ENCODE peak calls at places on chromosomes 11 and 22, in ten cellular contexts. One of them, this sample, is unnamed.

GRCh38 chr11:57287884-57288283 is 36.9 kb downstream of the TNKS1BP1 start:
- DNase-seq in IMR-90: no peak
- DNase-seq in NCI-H1105: no peak
- DNase-seq in A549: no peak
- DNase-seq in tibial nerve: no peak
- DNase-seq in NB4: no peak
- DNase-seq in hypothalamus: no peak
- DNase-seq in pons: no peak
- DNase-seq in amniotic stem cell: no peak
- DNase-seq in activated naive CD4-positive, alpha-beta T cell: no peak
- DNase-seq in this sample: no peak

GRCh38 chr22:39254789-39255298 is 10.1 kb upstream of the PDGFB start:
- DNase-seq in tibial nerve: no peak
- DNase-seq in IMR-90: peak
- DNase-seq in A549: peak
- DNase-seq in NB4: peak
- DNase-seq in activated naive CD4-positive, alpha-beta T cell: no peak
- DNase-seq in pons: no peak
- DNase-seq in hypothalamus: no peak
- DNase-seq in amniotic stem cell: peak
- DNase-seq in NCI-H1105: no peak
- DNase-seq in this sample: no peak

GRCh38 chr11:69122642-69123431 is 32.9 kb upstream of the SMIM38 start:
- DNase-seq in IMR-90: peak
- DNase-seq in NCI-H1105: no peak
- DNase-seq in hypothalamus: no peak
- DNase-seq in tibial nerve: no peak
- DNase-seq in activated naive CD4-positive, alpha-beta T cell: peak
- DNase-seq in A549: peak
- DNase-seq in amniotic stem cell: peak
- DNase-seq in pons: no peak
- DNase-seq in NB4: peak
- DNase-seq in this sample: peak

GRCh38 chr22:19096555-19096954 is 25.7 kb downstream of the DGCR2 start:
- DNase-seq in NCI-H1105: no peak
- DNase-seq in hypothalamus: no peak
- DNase-seq in IMR-90: no peak
- DNase-seq in NB4: no peak
- DNase-seq in amniotic stem cell: no peak
- DNase-seq in tibial nerve: no peak
- DNase-seq in activated naive CD4-positive, alpha-beta T cell: no peak
- DNase-seq in pons: no peak
- DNase-seq in A549: no peak
- DNase-seq in this sample: no peak

GRCh38 chr11:19398772-19399542 is 158.2 kb upstream of the E2F8 start:
- DNase-seq in NCI-H1105: no peak
- DNase-seq in hypothalamus: no peak
- DNase-seq in amniotic stem cell: no peak
- DNase-seq in activated naive CD4-positive, alpha-beta T cell: no peak
- DNase-seq in NB4: no peak
- DNase-seq in A549: no peak
- DNase-seq in pons: no peak
- DNase-seq in tibial nerve: peak
- DNase-seq in IMR-90: peak
- DNase-seq in this sample: peak

GRCh38 chr22:50599816-50600454 is 658 bp upstream of the MAPK8IP2 start:
- DNase-seq in NB4: peak
- DNase-seq in amniotic stem cell: peak
- DNase-seq in activated naive CD4-positive, alpha-beta T cell: peak
- DNase-seq in A549: no peak
- DNase-seq in hypothalamus: no peak
- DNase-seq in IMR-90: no peak
- DNase-seq in pons: no peak
- DNase-seq in NCI-H1105: no peak
- DNase-seq in tibial nerve: peak
- DNase-seq in this sample: no peak

GRCh38 chr22:44807232-44807631 is 54.9 kb downstream of the ARHGAP8 start:
- DNase-seq in NCI-H1105: no peak
- DNase-seq in amniotic stem cell: no peak
- DNase-seq in pons: no peak
- DNase-seq in hypothalamus: no peak
- DNase-seq in activated naive CD4-positive, alpha-beta T cell: no peak
- DNase-seq in tibial nerve: no peak
- DNase-seq in NB4: no peak
- DNase-seq in A549: no peak
- DNase-seq in IMR-90: no peak
- DNase-seq in this sample: no peak

GRCh38 chr11:75063732-75064314 is 32.9 kb downstream of the OR2AT4 start:
- DNase-seq in A549: no peak
- DNase-seq in NB4: no peak
- DNase-seq in IMR-90: peak
- DNase-seq in hypothalamus: no peak
- DNase-seq in tibial nerve: no peak
- DNase-seq in NCI-H1105: no peak
- DNase-seq in activated naive CD4-positive, alpha-beta T cell: no peak
- DNase-seq in amniotic stem cell: no peak
- DNase-seq in pons: no peak
- DNase-seq in this sample: no peak

GRCh38 chr11:503179-503981 is 3.7 kb downstream of the RNH1 start:
- DNase-seq in NCI-H1105: no peak
- DNase-seq in activated naive CD4-positive, alpha-beta T cell: no peak
- DNase-seq in tibial nerve: peak
- DNase-seq in A549: no peak
- DNase-seq in NB4: peak
- DNase-seq in IMR-90: peak
- DNase-seq in hypothalamus: no peak
- DNase-seq in pons: peak
- DNase-seq in amniotic stem cell: no peak
- DNase-seq in this sample: no peak

GRCh38 chr11:121810291-121810690 is 305.7 kb downstream of the BLID start:
- DNase-seq in NB4: no peak
- DNase-seq in pons: no peak
- DNase-seq in A549: no peak
- DNase-seq in amniotic stem cell: peak
- DNase-seq in activated naive CD4-positive, alpha-beta T cell: no peak
- DNase-seq in tibial nerve: no peak
- DNase-seq in hypothalamus: no peak
- DNase-seq in IMR-90: peak
- DNase-seq in NCI-H1105: no peak
- DNase-seq in this sample: no peak

GRCh38 chr11:1839204-1839923 is 583 bp downstream of the TNNI2 start:
- DNase-seq in tibial nerve: no peak
- DNase-seq in activated naive CD4-positive, alpha-beta T cell: no peak
- DNase-seq in hypothalamus: no peak
- DNase-seq in A549: no peak
- DNase-seq in pons: no peak
- DNase-seq in NB4: no peak
- DNase-seq in IMR-90: no peak
- DNase-seq in NCI-H1105: no peak
- DNase-seq in amniotic stem cell: no peak
- DNase-seq in this sample: no peak

GRCh38 chr11:79092791-79093313 is 348.0 kb downstream of the TENM4 start:
- DNase-seq in IMR-90: peak
- DNase-seq in A549: peak
- DNase-seq in pons: no peak
- DNase-seq in hypothalamus: no peak
- DNase-seq in NB4: peak
- DNase-seq in tibial nerve: peak
- DNase-seq in amniotic stem cell: peak
- DNase-seq in activated naive CD4-positive, alpha-beta T cell: no peak
- DNase-seq in NCI-H1105: no peak
- DNase-seq in this sample: peak

GRCh38 chr11:20113147-20113435 is 47.2 kb downstream of the DBX1 start:
- DNase-seq in tibial nerve: no peak
- DNase-seq in NB4: no peak
- DNase-seq in IMR-90: no peak
- DNase-seq in activated naive CD4-positive, alpha-beta T cell: no peak
- DNase-seq in hypothalamus: no peak
- DNase-seq in A549: no peak
- DNase-seq in NCI-H1105: no peak
- DNase-seq in pons: no peak
- DNase-seq in amniotic stem cell: no peak
- DNase-seq in this sample: no peak

GRCh38 chr11:57903441-57904123 is 120.1 kb upstream of the OR9Q1 start:
- DNase-seq in activated naive CD4-positive, alpha-beta T cell: no peak
- DNase-seq in amniotic stem cell: no peak
- DNase-seq in IMR-90: peak
- DNase-seq in pons: no peak
- DNase-seq in hypothalamus: no peak
- DNase-seq in NCI-H1105: no peak
- DNase-seq in tibial nerve: no peak
- DNase-seq in A549: peak
- DNase-seq in NB4: no peak
- DNase-seq in this sample: no peak

GRCh38 chr22:29078036-29078868 is 5.4 kb downstream of the KREMEN1 start:
- DNase-seq in pons: no peak
- DNase-seq in activated naive CD4-positive, alpha-beta T cell: no peak
- DNase-seq in NB4: no peak
- DNase-seq in A549: no peak
- DNase-seq in tibial nerve: no peak
- DNase-seq in amniotic stem cell: no peak
- DNase-seq in NCI-H1105: no peak
- DNase-seq in hypothalamus: no peak
- DNase-seq in IMR-90: no peak
- DNase-seq in this sample: no peak

GRCh38 chr22:24060375-24060788 is 49.3 kb downstream of the CABIN1 start:
- DNase-seq in IMR-90: peak
- DNase-seq in hypothalamus: no peak
- DNase-seq in A549: peak
- DNase-seq in NCI-H1105: no peak
- DNase-seq in NB4: no peak
- DNase-seq in activated naive CD4-positive, alpha-beta T cell: no peak
- DNase-seq in pons: peak
- DNase-seq in amniotic stem cell: peak
- DNase-seq in tibial nerve: peak
- DNase-seq in this sample: peak